ENCODE peak calls at places on chromosomes 3 and 15, in nine cellular contexts. A is stimulated activated effector memory CD8-positive, alpha-beta T cell treated with anti-CD3 and anti-CD28 coated beads, Interleukin-12 subunit alpha, Interleukin-12 subunit beta, amount 100 ng/mL, for 72 hours; I is nucleus accumbens; L is SHP77; E is T-helper 1 cell; T is GM23248; B is glutamatergic neuron; O is head of caudate nucleus; V is adrenal gland. U is an unnamed sample.
A peak's percentile ranks its signal among the peaks of the same experiment; 100 is the strongest.

GRCh38 chr3:117695321-117695720 is 985.7 kb downstream of the TUSC7 start:
- DNase-seq in A (no peak), I (no peak), L (no peak), E (no peak), T (peak; percentile 85), B (no peak), O (no peak), V (no peak), U (peak; percentile 31)

GRCh38 chr3:101870138-101870537 is 20.8 kb downstream of the NFKBIZ start:
- DNase-seq in A (no peak), I (no peak), L (no peak), E (no peak), T (no peak), B (no peak), O (no peak), V (no peak), U (no peak)

GRCh38 chr15:33384307-33384706 is 73.5 kb downstream of the RYR3 start:
- DNase-seq in A (no peak), I (no peak), L (no peak), E (no peak), T (no peak), B (no peak), O (no peak), V (no peak), U (no peak)

GRCh38 chr3:39721076-39721475 is 88.3 kb upstream of the MYRIP start:
- DNase-seq in A (no peak), I (no peak), L (no peak), E (no peak), T (peak; percentile 3), B (no peak), O (no peak), V (no peak), U (no peak)

GRCh38 chr15:28219116-28219515 is 102.9 kb downstream of the HERC2 start:
- DNase-seq in A (no peak), I (no peak), L (no peak), E (no peak), T (no peak), B (no peak), O (no peak), V (no peak), U (no peak)

GRCh38 chr15:99212401-99212800 is 37.0 kb downstream of the TTC23 start:
- DNase-seq in A (no peak), I (no peak), L (no peak), E (no peak), T (peak; percentile 24), B (no peak), O (no peak), V (peak; percentile 89), U (no peak)

GRCh38 chr15:57920916-57921315 is 144.6 kb downstream of the ALDH1A2 start:
- DNase-seq in A (no peak), I (no peak), L (no peak), E (no peak), T (no peak), B (no peak), O (no peak), V (no peak), U (no peak)

GRCh38 chr15:80386151-80386550 is 18.0 kb upstream of the ARNT2 start:
- DNase-seq in A (no peak), I (no peak), L (no peak), E (no peak), T (no peak), B (no peak), O (no peak), V (no peak), U (no peak)

GRCh38 chr15:40048155-40048792 is 9.3 kb upstream of the SRP14 start:
- DNase-seq in A (no peak), I (no peak), L (no peak), E (no peak), T (no peak), B (no peak), O (no peak), V (peak; percentile 42), U (no peak)

GRCh38 chr15:79994651-79995050 is 23.7 kb upstream of the BCL2A1 start:
- DNase-seq in A (no peak), I (no peak), L (no peak), E (no peak), T (peak; percentile 57), B (no peak), O (no peak), V (no peak), U (no peak)

GRCh38 chr3:32239638-32240550 is 1.4 kb downstream of the CMTM8 start:
- DNase-seq in A (no peak), I (no peak), L (peak; percentile 68), E (no peak), T (peak; percentile 22), B (peak; percentile 33), O (no peak), V (no peak), U (no peak)

GRCh38 chr3:34394978-34395748 is 596.7 kb downstream of the PDCD6IP start:
- DNase-seq in A (no peak), I (no peak), L (no peak), E (no peak), T (no peak), B (no peak), O (no peak), V (no peak), U (no peak)

GRCh38 chr15:60237411-60237810 is 160.4 kb downstream of the ANXA2 start:
- DNase-seq in A (no peak), I (no peak), L (no peak), E (no peak), T (no peak), B (no peak), O (no peak), V (no peak), U (no peak)

GRCh38 chr3:14298442-14298841 is 104.0 kb upstream of the SLC6A6 start:
- DNase-seq in A (no peak), I (no peak), L (no peak), E (no peak), T (no peak), B (no peak), O (no peak), V (no peak), U (no peak)

GRCh38 chr3:161914703-161915102 is 418.1 kb downstream of the OTOL1 start:
- DNase-seq in A (no peak), I (peak; percentile 22), L (peak; percentile 63), E (no peak), T (peak; percentile 68), B (peak; percentile 75), O (peak; percentile 78), V (peak; percentile 15), U (no peak)